ENCODE peak calls at places on chromosomes 3 and 15, in four cellular contexts. One of them, this sample, is unnamed.

GRCh38 chr3:131540821-131541220 is 38.0 kb upstream of the MRPL3 start:
- DNase-seq in WTC11: no peak
- DNase-seq in K562: no peak
- DNase-seq in HepG2: no peak
- DNase-seq in this sample: no peak

GRCh38 chr15:41564286-41564959 is 5.4 kb downstream of the TYRO3 start:
- DNase-seq in WTC11: peak; percentile 75
- DNase-seq in K562: peak; percentile 80
- DNase-seq in HepG2: peak; percentile 78
- DNase-seq in this sample: no peak

GRCh38 chr3:5756443-5756842 is 568.9 kb downstream of the EDEM1 start:
- DNase-seq in WTC11: no peak
- DNase-seq in K562: no peak
- DNase-seq in HepG2: no peak
- DNase-seq in this sample: no peak

GRCh38 chr3:186108106-186108940 is 566 bp downstream of the ETV5 start:
- DNase-seq in WTC11: peak; percentile 77
- DNase-seq in K562: peak; percentile 63
- DNase-seq in HepG2: peak; percentile 59
- DNase-seq in this sample: peak; percentile 24

GRCh38 chr3:36149447-36149865 is 230.8 kb upstream of the STAC start:
- DNase-seq in WTC11: no peak
- DNase-seq in K562: no peak
- DNase-seq in HepG2: no peak
- DNase-seq in this sample: no peak

GRCh38 chr3:14771593-14772497 is 46.9 kb upstream of the FGD5 start:
- DNase-seq in WTC11: no peak
- DNase-seq in K562: peak; percentile 38
- DNase-seq in HepG2: no peak
- DNase-seq in this sample: no peak

GRCh38 chr3:122081543-122081942 is 26.4 kb downstream of the CD86 start:
- DNase-seq in WTC11: no peak
- DNase-seq in K562: no peak
- DNase-seq in HepG2: no peak
- DNase-seq in this sample: no peak

GRCh38 chr15:42444415-42445063 is 46.4 kb downstream of the ZNF106 start:
- DNase-seq in WTC11: peak; percentile 18
- DNase-seq in K562: peak; percentile 12
- DNase-seq in HepG2: no peak
- DNase-seq in this sample: no peak

GRCh38 chr3:11522953-11523792 is 120.5 kb downstream of the VGLL4 start:
- DNase-seq in WTC11: no peak
- DNase-seq in K562: no peak
- DNase-seq in HepG2: no peak
- DNase-seq in this sample: no peak

GRCh38 chr15:69045810-69046209 is 31.3 kb downstream of the NOX5 start:
- DNase-seq in WTC11: peak; percentile 31
- DNase-seq in K562: peak; percentile 39
- DNase-seq in HepG2: peak; percentile 70
- DNase-seq in this sample: peak; percentile 46

DNA sequence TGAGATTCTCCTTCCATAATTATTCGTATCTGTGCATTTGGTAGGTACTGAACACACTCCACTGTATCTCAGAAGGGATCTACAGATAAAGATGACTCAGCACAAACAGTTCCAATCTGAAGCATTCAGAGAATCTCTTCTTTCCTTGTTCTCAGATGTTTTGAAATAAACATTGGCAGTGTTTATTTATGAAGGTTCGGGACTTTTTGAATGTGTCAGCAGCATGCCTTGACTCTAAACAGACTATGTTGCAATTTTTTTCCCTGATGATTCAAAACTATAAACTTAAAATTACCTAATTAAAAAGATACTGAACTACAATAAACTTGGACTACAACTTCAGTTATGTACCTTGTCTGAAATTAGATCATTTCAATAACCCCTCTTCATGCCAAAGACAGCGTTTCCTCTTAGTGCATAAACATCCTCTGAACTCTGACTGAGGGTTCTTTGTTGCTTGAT is 612.9 kb upstream of the TBL1XR1 start:
- DNase-seq in WTC11: no peak
- DNase-seq in K562: no peak
- DNase-seq in HepG2: peak; percentile 61
- DNase-seq in this sample: no peak
- TF ChIP-seq SP1 in WTC11: no peak
- TF ChIP-seq SP1 in K562: no peak
- TF ChIP-seq SP1 in HepG2: no peak
- TF ChIP-seq SP1 in this sample: no peak

DNA sequence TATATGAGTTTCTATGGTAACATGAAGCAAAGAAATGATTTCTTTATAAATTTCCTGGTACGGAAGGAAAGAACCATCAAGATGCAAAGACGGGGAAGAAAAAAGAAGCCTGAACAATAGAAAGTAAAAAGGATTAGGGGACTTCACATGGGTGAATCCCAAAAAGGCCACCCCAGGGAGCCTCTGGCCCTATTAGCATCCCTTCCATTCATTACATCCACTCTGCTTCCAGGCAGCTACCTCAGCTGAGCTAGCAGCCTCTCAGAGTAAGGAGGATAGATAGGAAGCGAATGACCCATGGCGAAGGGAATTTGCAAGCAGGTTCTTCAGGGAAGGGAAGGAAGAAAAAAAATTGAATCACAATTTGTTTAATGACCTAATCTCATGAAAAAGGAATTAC is 81.6 kb downstream of the GABRB3 start:
- DNase-seq in WTC11: peak; percentile 56
- DNase-seq in K562: no peak
- DNase-seq in HepG2: no peak
- DNase-seq in this sample: no peak
- TF ChIP-seq ELF4 in WTC11: no peak
- TF ChIP-seq ELF4 in K562: no peak
- TF ChIP-seq ELF4 in HepG2: no peak
- TF ChIP-seq ELF4 in this sample: no peak

DNA sequence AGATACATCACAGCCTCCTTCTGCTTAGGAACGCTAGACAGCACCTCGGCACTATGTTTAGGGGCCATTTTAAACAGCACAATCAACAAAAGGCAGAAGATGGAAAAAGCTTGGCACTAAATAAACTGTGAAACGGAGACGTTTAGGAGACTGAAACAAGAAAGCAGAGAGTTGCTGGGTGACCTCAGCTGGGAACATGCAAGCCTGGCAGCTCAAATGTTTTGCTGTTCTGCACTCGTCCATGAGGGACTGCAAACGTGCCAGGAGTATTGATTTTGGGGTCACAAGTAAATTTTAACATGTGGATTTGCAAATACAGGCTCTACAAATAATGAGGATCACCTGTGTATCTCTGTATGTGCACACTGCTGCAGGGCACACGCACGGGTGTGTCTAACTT is 432.0 kb upstream of the TPM1 start:
- DNase-seq in WTC11: no peak
- DNase-seq in K562: no peak
- DNase-seq in HepG2: no peak
- DNase-seq in this sample: no peak
- TF ChIP-seq SP1 in WTC11: no peak
- TF ChIP-seq SP1 in K562: no peak
- TF ChIP-seq SP1 in HepG2: no peak
- TF ChIP-seq SP1 in this sample: no peak

GRCh38 chr3:46849098-46849631 is 14.1 kb downstream of the MYL3 start:
- DNase-seq in WTC11: no peak
- DNase-seq in K562: no peak
- DNase-seq in HepG2: no peak
- DNase-seq in this sample: no peak
- TF ChIP-seq ELF4 in WTC11: no peak
- TF ChIP-seq ELF4 in K562: no peak
- TF ChIP-seq ELF4 in HepG2: no peak
- TF ChIP-seq ELF4 in this sample: no peak

GRCh38 chr3:31911643-31912042 is 69.4 kb downstream of the OSBPL10 start:
- DNase-seq in WTC11: no peak
- DNase-seq in K562: no peak
- DNase-seq in HepG2: no peak
- DNase-seq in this sample: no peak
- TF ChIP-seq SP1 in WTC11: no peak
- TF ChIP-seq SP1 in K562: no peak
- TF ChIP-seq SP1 in HepG2: no peak
- TF ChIP-seq SP1 in this sample: no peak

GRCh38 chr3:187473778-187474406 is 105.7 kb downstream of the RTP4 start:
- DNase-seq in WTC11: no peak
- DNase-seq in K562: peak; percentile 11
- DNase-seq in HepG2: no peak
- DNase-seq in this sample: no peak
- TF ChIP-seq ELF4 in WTC11: no peak
- TF ChIP-seq ELF4 in K562: no peak
- TF ChIP-seq ELF4 in HepG2: no peak
- TF ChIP-seq ELF4 in this sample: no peak